ENCODE peak calls at places on chromosomes 2 and 18, in seven cellular contexts. One of them, this sample, is unnamed.
A peak's percentile ranks its signal among the peaks of the same experiment; 100 is the strongest.

GRCh38 chr2:27409321-27410073 is at the start of gene PPM1G:
- DNase-seq in glutamatergic neuron: peak; percentile 98
- DNase-seq in KG1: peak; percentile 93
- DNase-seq in ACHN: peak; percentile 97
- DNase-seq in adrenal gland: peak; percentile 93
- DNase-seq in Calu3: peak; percentile 98
- DNase-seq in CD4-positive, alpha-beta memory T cell: peak; percentile 94
- DNase-seq in this sample: no peak

GRCh38 chr2:120586507-120587283 is 149.0 kb upstream of the GLI2 start:
- DNase-seq in glutamatergic neuron: no peak
- DNase-seq in KG1: no peak
- DNase-seq in ACHN: no peak
- DNase-seq in adrenal gland: no peak
- DNase-seq in Calu3: no peak
- DNase-seq in CD4-positive, alpha-beta memory T cell: no peak
- DNase-seq in this sample: no peak

GRCh38 chr2:42771546-42772153 is 7.7 kb upstream of the OXER1 start:
- DNase-seq in glutamatergic neuron: no peak
- DNase-seq in KG1: no peak
- DNase-seq in ACHN: no peak
- DNase-seq in adrenal gland: no peak
- DNase-seq in Calu3: no peak
- DNase-seq in CD4-positive, alpha-beta memory T cell: no peak
- DNase-seq in this sample: no peak

GRCh38 chr2:57881998-57882884 is 164.4 kb upstream of the VRK2 start:
- DNase-seq in glutamatergic neuron: no peak
- DNase-seq in KG1: no peak
- DNase-seq in ACHN: peak; percentile 96
- DNase-seq in adrenal gland: peak; percentile 35
- DNase-seq in Calu3: peak; percentile 1
- DNase-seq in CD4-positive, alpha-beta memory T cell: no peak
- DNase-seq in this sample: no peak

GRCh38 chr2:19739256-19739655 is 162.5 kb downstream of the TTC32 start:
- DNase-seq in glutamatergic neuron: no peak
- DNase-seq in KG1: no peak
- DNase-seq in ACHN: no peak
- DNase-seq in adrenal gland: no peak
- DNase-seq in Calu3: no peak
- DNase-seq in CD4-positive, alpha-beta memory T cell: no peak
- DNase-seq in this sample: no peak

GRCh38 chr2:232584238-232584637 is 33.7 kb downstream of the EIF4E2 start:
- DNase-seq in glutamatergic neuron: no peak
- DNase-seq in KG1: no peak
- DNase-seq in ACHN: no peak
- DNase-seq in adrenal gland: no peak
- DNase-seq in Calu3: no peak
- DNase-seq in CD4-positive, alpha-beta memory T cell: no peak
- DNase-seq in this sample: no peak

GRCh38 chr18:10046178-10046807 is 132.5 kb downstream of the VAPA start:
- DNase-seq in glutamatergic neuron: no peak
- DNase-seq in KG1: no peak
- DNase-seq in ACHN: no peak
- DNase-seq in adrenal gland: no peak
- DNase-seq in Calu3: no peak
- DNase-seq in CD4-positive, alpha-beta memory T cell: no peak
- DNase-seq in this sample: no peak

GRCh38 chr2:85735691-85736090 is 18.1 kb upstream of the ATOH8 start:
- DNase-seq in glutamatergic neuron: no peak
- DNase-seq in KG1: no peak
- DNase-seq in ACHN: no peak
- DNase-seq in adrenal gland: no peak
- DNase-seq in Calu3: no peak
- DNase-seq in CD4-positive, alpha-beta memory T cell: no peak
- DNase-seq in this sample: no peak

GRCh38 chr2:44895061-44895460 is 46.4 kb upstream of the SIX3 start:
- DNase-seq in glutamatergic neuron: no peak
- DNase-seq in KG1: no peak
- DNase-seq in ACHN: no peak
- DNase-seq in adrenal gland: no peak
- DNase-seq in Calu3: no peak
- DNase-seq in CD4-positive, alpha-beta memory T cell: no peak
- DNase-seq in this sample: no peak

GRCh38 chr2:97755491-97755890 is 42.1 kb downstream of the ZAP70 start:
- DNase-seq in glutamatergic neuron: no peak
- DNase-seq in KG1: no peak
- DNase-seq in ACHN: no peak
- DNase-seq in adrenal gland: no peak
- DNase-seq in Calu3: no peak
- DNase-seq in CD4-positive, alpha-beta memory T cell: no peak
- DNase-seq in this sample: no peak

GRCh38 chr2:10375570-10376266 is 72.4 kb downstream of the ODC1 start:
- DNase-seq in glutamatergic neuron: no peak
- DNase-seq in KG1: no peak
- DNase-seq in ACHN: no peak
- DNase-seq in adrenal gland: no peak
- DNase-seq in Calu3: no peak
- DNase-seq in CD4-positive, alpha-beta memory T cell: no peak
- DNase-seq in this sample: no peak

GRCh38 chr18:59218018-59218417 is 1.9 kb upstream of the GRP start:
- DNase-seq in glutamatergic neuron: no peak
- DNase-seq in KG1: no peak
- DNase-seq in ACHN: no peak
- DNase-seq in adrenal gland: no peak
- DNase-seq in Calu3: no peak
- DNase-seq in CD4-positive, alpha-beta memory T cell: no peak
- DNase-seq in this sample: no peak

GRCh38 chr2:150911766-150912280 is 349.8 kb downstream of the RBM43 start:
- DNase-seq in glutamatergic neuron: no peak
- DNase-seq in KG1: no peak
- DNase-seq in ACHN: peak; percentile 10
- DNase-seq in adrenal gland: peak; percentile 77
- DNase-seq in Calu3: no peak
- DNase-seq in CD4-positive, alpha-beta memory T cell: no peak
- DNase-seq in this sample: no peak

GRCh38 chr2:128633501-128633900 is 314.8 kb upstream of the HS6ST1 start:
- DNase-seq in glutamatergic neuron: no peak
- DNase-seq in KG1: no peak
- DNase-seq in ACHN: no peak
- DNase-seq in adrenal gland: no peak
- DNase-seq in Calu3: no peak
- DNase-seq in CD4-positive, alpha-beta memory T cell: no peak
- DNase-seq in this sample: no peak

GRCh38 chr2:196991061-196991460 is 64.6 kb upstream of the PGAP1 start:
- DNase-seq in glutamatergic neuron: no peak
- DNase-seq in KG1: no peak
- DNase-seq in ACHN: no peak
- DNase-seq in adrenal gland: no peak
- DNase-seq in Calu3: no peak
- DNase-seq in CD4-positive, alpha-beta memory T cell: no peak
- DNase-seq in this sample: no peak

GRCh38 chr2:80281083-80281482 is 23.5 kb downstream of the LRRTM1 start:
- DNase-seq in glutamatergic neuron: peak; percentile 27
- DNase-seq in KG1: no peak
- DNase-seq in ACHN: no peak
- DNase-seq in adrenal gland: no peak
- DNase-seq in Calu3: no peak
- DNase-seq in CD4-positive, alpha-beta memory T cell: no peak
- DNase-seq in this sample: no peak

GRCh38 chr2:159600752-159601151 is 15.6 kb downstream of the BAZ2B start:
- DNase-seq in glutamatergic neuron: no peak
- DNase-seq in KG1: no peak
- DNase-seq in ACHN: peak; percentile 41
- DNase-seq in adrenal gland: no peak
- DNase-seq in Calu3: peak; percentile 24
- DNase-seq in CD4-positive, alpha-beta memory T cell: no peak
- DNase-seq in this sample: no peak

GRCh38 chr2:31129835-31130561 is 8.2 kb downstream of the GALNT14 start:
- DNase-seq in glutamatergic neuron: no peak
- DNase-seq in KG1: no peak
- DNase-seq in ACHN: no peak
- DNase-seq in adrenal gland: no peak
- DNase-seq in Calu3: no peak
- DNase-seq in CD4-positive, alpha-beta memory T cell: no peak
- DNase-seq in this sample: no peak

GRCh38 chr2:219155054-219155644 is 5.5 kb downstream of the NHEJ1 start:
- DNase-seq in glutamatergic neuron: no peak
- DNase-seq in KG1: peak; percentile 61
- DNase-seq in ACHN: peak; percentile 85
- DNase-seq in adrenal gland: peak; percentile 35
- DNase-seq in Calu3: peak; percentile 60
- DNase-seq in CD4-positive, alpha-beta memory T cell: no peak
- DNase-seq in this sample: no peak

GRCh38 chr2:237278593-237278992 is 135.4 kb downstream of the COL6A3 start:
- DNase-seq in glutamatergic neuron: no peak
- DNase-seq in KG1: no peak
- DNase-seq in ACHN: no peak
- DNase-seq in adrenal gland: peak; percentile 86
- DNase-seq in Calu3: no peak
- DNase-seq in CD4-positive, alpha-beta memory T cell: no peak
- DNase-seq in this sample: no peak

GRCh38 chr2:223414646-223415045 is 187.5 kb downstream of the SCG2 start:
- DNase-seq in glutamatergic neuron: no peak
- DNase-seq in KG1: no peak
- DNase-seq in ACHN: no peak
- DNase-seq in adrenal gland: peak; percentile 21
- DNase-seq in Calu3: no peak
- DNase-seq in CD4-positive, alpha-beta memory T cell: no peak
- DNase-seq in this sample: no peak

GRCh38 chr2:60465736-60466135 is 87.7 kb downstream of the BCL11A start:
- DNase-seq in glutamatergic neuron: no peak
- DNase-seq in KG1: no peak
- DNase-seq in ACHN: no peak
- DNase-seq in adrenal gland: peak; percentile 52
- DNase-seq in Calu3: no peak
- DNase-seq in CD4-positive, alpha-beta memory T cell: no peak
- DNase-seq in this sample: no peak

GRCh38 chr2:241788572-241788971 is 11.9 kb downstream of the GAL3ST2 start:
- DNase-seq in glutamatergic neuron: no peak
- DNase-seq in KG1: no peak
- DNase-seq in ACHN: no peak
- DNase-seq in adrenal gland: no peak
- DNase-seq in Calu3: no peak
- DNase-seq in CD4-positive, alpha-beta memory T cell: no peak
- DNase-seq in this sample: no peak

GRCh38 chr18:27860701-27861107 is 316.2 kb downstream of the CDH2 start:
- DNase-seq in glutamatergic neuron: no peak
- DNase-seq in KG1: no peak
- DNase-seq in ACHN: no peak
- DNase-seq in adrenal gland: no peak
- DNase-seq in Calu3: no peak
- DNase-seq in CD4-positive, alpha-beta memory T cell: no peak
- DNase-seq in this sample: no peak

GRCh38 chr2:44246436-44246835 is 28.8 kb upstream of the SLC3A1 start:
- DNase-seq in glutamatergic neuron: no peak
- DNase-seq in KG1: no peak
- DNase-seq in ACHN: no peak
- DNase-seq in adrenal gland: no peak
- DNase-seq in Calu3: no peak
- DNase-seq in CD4-positive, alpha-beta memory T cell: no peak
- DNase-seq in this sample: no peak

GRCh38 chr2:224909885-224910517 is 132.3 kb downstream of the DOCK10 start:
- DNase-seq in glutamatergic neuron: no peak
- DNase-seq in KG1: no peak
- DNase-seq in ACHN: no peak
- DNase-seq in adrenal gland: peak; percentile 84
- DNase-seq in Calu3: peak; percentile 76
- DNase-seq in CD4-positive, alpha-beta memory T cell: peak; percentile 60
- DNase-seq in this sample: no peak

GRCh38 chr2:74831693-74832530 is 2.0 kb upstream of the HK2 start:
- DNase-seq in glutamatergic neuron: no peak
- DNase-seq in KG1: peak; percentile 66
- DNase-seq in ACHN: peak; percentile 26
- DNase-seq in adrenal gland: no peak
- DNase-seq in Calu3: no peak
- DNase-seq in CD4-positive, alpha-beta memory T cell: no peak
- DNase-seq in this sample: no peak

GRCh38 chr18:47772374-47773248 is 157.8 kb downstream of the SMAD2 start:
- DNase-seq in glutamatergic neuron: peak; percentile 80
- DNase-seq in KG1: peak; percentile 12
- DNase-seq in ACHN: peak; percentile 49
- DNase-seq in adrenal gland: peak; percentile 70
- DNase-seq in Calu3: peak; percentile 92
- DNase-seq in CD4-positive, alpha-beta memory T cell: no peak
- DNase-seq in this sample: no peak

GRCh38 chr2:75560768-75561565 is at the start of gene EVA1A:
- DNase-seq in glutamatergic neuron: peak; percentile 54
- DNase-seq in KG1: no peak
- DNase-seq in ACHN: peak; percentile 91
- DNase-seq in adrenal gland: peak; percentile 17
- DNase-seq in Calu3: peak; percentile 4
- DNase-seq in CD4-positive, alpha-beta memory T cell: no peak
- DNase-seq in this sample: no peak

GRCh38 chr2:8307779-8308178 is 374.1 kb upstream of the ID2 start:
- DNase-seq in glutamatergic neuron: no peak
- DNase-seq in KG1: no peak
- DNase-seq in ACHN: no peak
- DNase-seq in adrenal gland: no peak
- DNase-seq in Calu3: no peak
- DNase-seq in CD4-positive, alpha-beta memory T cell: no peak
- DNase-seq in this sample: no peak

GRCh38 chr18:24198461-24198860 is 59.6 kb downstream of the CABYR start:
- DNase-seq in glutamatergic neuron: no peak
- DNase-seq in KG1: no peak
- DNase-seq in ACHN: no peak
- DNase-seq in adrenal gland: no peak
- DNase-seq in Calu3: no peak
- DNase-seq in CD4-positive, alpha-beta memory T cell: no peak
- DNase-seq in this sample: no peak

GRCh38 chr2:105568323-105568610 is 169.4 kb upstream of the FHL2 start:
- DNase-seq in glutamatergic neuron: no peak
- DNase-seq in KG1: no peak
- DNase-seq in ACHN: no peak
- DNase-seq in adrenal gland: no peak
- DNase-seq in Calu3: no peak
- DNase-seq in CD4-positive, alpha-beta memory T cell: no peak
- DNase-seq in this sample: no peak

GRCh38 chr2:7083580-7084509 is 166.6 kb downstream of the RNF144A start:
- DNase-seq in glutamatergic neuron: peak; percentile 40
- DNase-seq in KG1: peak; percentile 21
- DNase-seq in ACHN: peak; percentile 22
- DNase-seq in adrenal gland: no peak
- DNase-seq in Calu3: peak; percentile 40
- DNase-seq in CD4-positive, alpha-beta memory T cell: no peak
- DNase-seq in this sample: no peak

GRCh38 chr18:48460929-48461583 is 51.9 kb upstream of the ZBTB7C start:
- DNase-seq in glutamatergic neuron: no peak
- DNase-seq in KG1: no peak
- DNase-seq in ACHN: no peak
- DNase-seq in adrenal gland: no peak
- DNase-seq in Calu3: no peak
- DNase-seq in CD4-positive, alpha-beta memory T cell: no peak
- DNase-seq in this sample: no peak

GRCh38 chr2:31008571-31009114 is 129.6 kb downstream of the GALNT14 start:
- DNase-seq in glutamatergic neuron: peak; percentile 56
- DNase-seq in KG1: no peak
- DNase-seq in ACHN: no peak
- DNase-seq in adrenal gland: peak; percentile 27
- DNase-seq in Calu3: no peak
- DNase-seq in CD4-positive, alpha-beta memory T cell: no peak
- DNase-seq in this sample: peak; percentile 62

GRCh38 chr2:26974352-26974751 is 3.9 kb downstream of the MAPRE3 start:
- DNase-seq in glutamatergic neuron: no peak
- DNase-seq in KG1: no peak
- DNase-seq in ACHN: no peak
- DNase-seq in adrenal gland: no peak
- DNase-seq in Calu3: no peak
- DNase-seq in CD4-positive, alpha-beta memory T cell: no peak
- DNase-seq in this sample: no peak

GRCh38 chr2:219219113-219219696 is 447 bp upstream of the ABCB6 start:
- DNase-seq in glutamatergic neuron: peak; percentile 42
- DNase-seq in KG1: no peak
- DNase-seq in ACHN: no peak
- DNase-seq in adrenal gland: no peak
- DNase-seq in Calu3: no peak
- DNase-seq in CD4-positive, alpha-beta memory T cell: no peak
- DNase-seq in this sample: no peak

GRCh38 chr2:241852981-241853631 is 5.6 kb downstream of the PDCD1 start:
- DNase-seq in glutamatergic neuron: no peak
- DNase-seq in KG1: no peak
- DNase-seq in ACHN: no peak
- DNase-seq in adrenal gland: no peak
- DNase-seq in Calu3: no peak
- DNase-seq in CD4-positive, alpha-beta memory T cell: peak; percentile 4
- DNase-seq in this sample: no peak